ENCODE peak calls at places on chromosomes 4 and X, in six cellular contexts. Z is breast epithelium, T is coronary artery, S is endodermal cell, G is dorsolateral prefrontal cortex, U is SJSA1. O is an unnamed sample.

GRCh38 chr4:26410385-26411293 is 79.6 kb downstream of the CCKAR start:
- DNase-seq in T (no peak), U (no peak), S (no peak), Z (no peak), G (peak), O (peak)

GRCh38 chr4:52856802-52857201 is 5.3 kb upstream of the RASL11B start:
- DNase-seq in U (no peak), T (no peak), S (peak), Z (no peak), G (no peak), O (no peak)

GRCh38 chrX:10582215-10582733 is 38.1 kb downstream of the MID1 start:
- DNase-seq in Z (no peak), S (no peak), T (no peak), U (no peak), G (no peak), O (no peak)

GRCh38 chr4:96146686-96147085 is 306.8 kb downstream of the PDHA2 start:
- DNase-seq in U (no peak), T (no peak), G (no peak), Z (no peak), S (no peak), O (no peak)

GRCh38 chr4:101806914-101807313 is 16.4 kb downstream of the BANK1 start:
- DNase-seq in Z (no peak), U (no peak), S (no peak), G (no peak), T (no peak), O (no peak)

GRCh38 chr4:1029536-1029935 is 18.1 kb downstream of the FGFRL1 start:
- DNase-seq in S (no peak), G (no peak), T (no peak), Z (no peak), U (no peak), O (no peak)

GRCh38 chr4:157405070-157405469 is 184.5 kb downstream of the GRIA2 start:
- DNase-seq in G (no peak), T (no peak), U (no peak), S (no peak), Z (no peak), O (no peak)

GRCh38 chrX:149762696-149763614 is 10.9 kb upstream of the HSFX1 start:
- DNase-seq in S (peak), U (no peak), G (no peak), Z (no peak), T (peak), O (no peak)

GRCh38 chrX:124530803-124531202 is 184.4 kb downstream of the SH2D1A start:
- DNase-seq in U (no peak), T (no peak), Z (no peak), S (no peak), G (peak), O (no peak)

GRCh38 chr4:149964001-149964400 is 114.2 kb upstream of the DCLK2 start:
- DNase-seq in U (no peak), Z (no peak), T (no peak), G (no peak), S (no peak), O (no peak)

GRCh38 chr4:104138154-104138553 is 356.5 kb downstream of the CXXC4 start:
- DNase-seq in T (no peak), G (no peak), S (no peak), Z (no peak), U (no peak), O (no peak)

GRCh38 chr4:95415346-95415771 is 133.4 kb downstream of the UNC5C start:
- DNase-seq in G (no peak), T (no peak), Z (no peak), S (no peak), U (no peak), O (no peak)

GRCh38 chr4:112532267-112532666 is 16.3 kb upstream of the NEUROG2 start:
- DNase-seq in G (no peak), U (no peak), T (no peak), Z (no peak), S (no peak), O (no peak)

DNA sequence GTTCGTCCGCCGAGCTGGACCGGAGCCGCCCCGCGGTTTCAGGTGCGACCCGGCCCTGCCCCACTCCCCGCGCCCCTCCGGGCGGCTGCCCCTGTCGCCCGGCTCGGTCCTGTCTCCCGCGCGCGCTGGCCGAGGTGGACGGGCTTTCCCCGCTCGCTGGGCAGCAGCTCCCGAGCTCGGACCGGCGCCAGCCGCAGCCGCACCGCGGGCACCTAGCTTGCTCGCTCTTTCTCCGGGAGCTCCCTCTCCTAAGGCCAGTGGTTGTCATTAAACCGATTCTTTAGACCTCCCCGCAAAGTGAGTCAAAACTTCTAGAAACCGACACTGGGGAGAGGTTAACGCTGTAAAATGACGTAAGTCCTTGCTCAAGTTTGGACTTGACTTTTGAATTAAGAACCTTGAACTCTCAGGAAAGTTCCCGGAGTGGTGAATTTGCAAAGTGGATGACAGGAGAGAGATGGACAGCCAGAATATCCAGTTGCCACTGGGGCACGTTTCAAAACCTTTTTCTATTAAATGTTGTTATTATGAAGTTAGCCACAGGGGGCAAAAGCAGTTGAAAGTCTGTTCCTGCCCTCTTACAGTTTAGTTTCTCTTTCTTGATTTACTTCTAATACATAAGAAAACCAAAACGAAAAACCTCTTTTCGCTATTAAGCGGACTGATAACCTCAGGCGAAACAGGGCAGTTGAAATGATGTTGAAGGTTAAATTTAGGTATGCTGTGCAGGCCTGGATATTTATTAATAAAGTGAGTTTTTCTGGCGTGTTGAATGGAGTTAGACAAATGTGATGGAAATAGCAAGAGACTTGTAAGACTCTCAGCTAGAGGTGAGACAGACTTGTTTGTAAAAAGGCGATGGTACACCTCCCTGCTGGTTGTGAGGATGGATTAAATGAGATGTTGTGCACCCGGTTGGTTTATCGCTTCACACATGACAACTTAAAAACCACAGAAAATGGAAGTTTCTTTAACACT is 846 bp downstream of the PI4K2B start:
- DNase-seq in T (peak), U (peak), S (peak), Z (no peak), G (peak), O (peak)
- H3K4me3 ChIP-seq in T (peak), U (peak), S (peak), Z (peak), G (peak), O (peak)

GRCh38 chr4:48985602-48985975 is 486 bp upstream of the CWH43 start:
- DNase-seq in S (no peak), U (no peak), T (no peak), G (no peak), Z (no peak), O (no peak)
- H3K4me3 ChIP-seq in S (no peak), U (no peak), T (peak), G (no peak), Z (no peak), O (no peak)

GRCh38 chrX:106802388-106803275 is at the start of gene TBC1D8B:
- DNase-seq in T (peak), U (peak), Z (peak), S (peak), G (peak), O (peak)

GRCh38 chrX:106802063-106802387 is 448 bp upstream of the TBC1D8B start:
- DNase-seq in U (no peak), T (no peak), S (no peak), G (no peak), Z (no peak), O (no peak)
- H3K4me3 ChIP-seq in U (peak), T (peak), S (peak), G (peak), Z (peak), O (peak)

DNA sequence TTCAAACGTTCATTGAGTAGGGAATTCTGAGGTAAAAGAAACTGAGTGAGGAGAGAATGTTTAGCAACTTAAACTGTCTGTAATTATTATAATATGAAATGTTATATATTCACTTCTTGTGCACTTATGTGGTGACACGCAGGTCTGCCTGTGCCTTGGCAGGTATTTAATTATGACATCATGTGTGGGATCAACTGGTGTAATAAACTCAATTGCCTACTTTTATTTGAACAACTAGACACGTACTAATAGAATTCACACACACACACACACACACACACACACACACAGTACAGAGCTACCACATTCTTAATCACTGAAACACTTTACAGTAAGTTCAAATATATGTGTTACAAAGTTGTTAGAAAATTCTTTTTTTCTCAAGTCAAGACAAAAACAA is 20.7 kb upstream of the SLC25A31 start:
- DNase-seq in S (no peak), T (no peak), Z (no peak), U (no peak), G (no peak), O (no peak)
- H3K4me3 ChIP-seq in S (no peak), T (no peak), Z (no peak), U (no peak), G (no peak), O (no peak)

DNA sequence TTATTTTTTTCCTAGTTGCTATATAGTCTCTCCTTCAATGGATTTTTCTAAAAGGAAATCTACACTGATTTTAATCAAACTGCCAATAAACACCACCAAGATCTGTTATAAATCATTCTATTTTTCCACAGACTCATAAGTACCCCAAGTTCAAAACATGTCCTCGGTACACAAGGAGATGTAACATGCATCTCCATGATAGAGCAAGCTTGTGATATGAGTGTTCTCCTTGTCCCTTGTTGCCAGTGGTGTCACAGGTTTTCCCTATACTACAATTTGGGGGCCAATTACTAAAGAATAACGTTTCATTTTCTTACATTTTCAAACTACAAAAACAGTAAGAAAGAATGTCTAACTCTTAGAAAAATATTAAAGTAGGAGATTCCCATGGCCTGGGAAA is 491 bp downstream of the ARHGEF6 start:
- DNase-seq in U (no peak), G (no peak), Z (no peak), S (no peak), T (no peak), O (no peak)
- H3K4me3 ChIP-seq in U (peak), G (no peak), Z (peak), S (no peak), T (peak), O (peak)

DNA sequence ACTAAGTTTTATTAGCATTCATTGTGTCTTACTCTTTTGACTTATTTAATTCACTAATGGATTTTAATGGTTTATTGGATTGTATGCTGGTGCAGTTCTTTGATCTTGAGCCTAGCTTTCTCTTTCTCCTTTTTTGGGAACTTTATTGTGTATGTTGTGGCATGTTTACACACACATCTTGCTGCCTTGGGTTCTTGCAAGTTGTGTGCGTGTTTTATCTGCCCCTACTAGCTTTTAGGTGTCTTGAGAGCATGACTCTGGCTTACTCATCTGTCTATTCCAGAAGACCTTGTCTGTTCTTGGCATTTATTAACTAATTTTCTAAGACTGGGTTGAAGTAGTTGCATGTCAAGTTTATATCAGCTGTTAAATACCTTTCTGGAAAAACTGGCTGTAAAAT is 2.7 kb downstream of the TMEM165 start:
- DNase-seq in U (no peak), T (no peak), S (no peak), Z (no peak), G (no peak), O (no peak)
- H3K4me3 ChIP-seq in U (peak), T (peak), S (peak), Z (peak), G (peak), O (peak)

GRCh38 chrX:132409780-132410556 is 78.9 kb downstream of the MBNL3 start:
- DNase-seq in G (no peak), T (no peak), U (no peak), Z (no peak), S (no peak), O (no peak)
- H3K4me3 ChIP-seq in G (no peak), T (no peak), U (no peak), Z (no peak), S (peak), O (no peak)

DNA sequence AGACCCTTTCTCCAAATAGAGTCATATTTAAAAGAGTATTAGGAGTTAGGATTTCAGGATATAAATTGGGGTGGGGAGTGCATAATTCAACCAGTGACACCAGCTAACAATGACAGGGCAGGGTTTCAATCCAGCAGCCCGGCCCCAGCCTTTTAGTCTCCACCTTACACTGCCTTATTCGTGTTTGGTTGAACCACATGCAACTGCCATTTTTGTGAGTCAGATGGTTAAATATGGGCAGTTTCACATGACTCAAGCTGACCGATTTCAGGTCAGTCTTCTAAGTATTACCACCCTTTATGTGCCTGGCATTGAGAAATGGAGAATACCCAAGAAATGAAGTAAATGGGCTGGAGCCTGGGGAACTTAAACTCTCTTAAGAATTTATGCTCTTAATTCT is 102.8 kb downstream of the STOX2 start:
- DNase-seq in Z (no peak), T (no peak), G (no peak), U (no peak), S (no peak), O (no peak)
- H3K4me3 ChIP-seq in Z (no peak), T (no peak), G (no peak), U (no peak), S (no peak), O (no peak)

O was measured in HFF-Myc.